ENCODE peak calls at places on chromosomes 16 and 17, in seven cellular contexts. S is GM12878; T is pancreas; D is CD8-positive, alpha-beta T cell; Y is HCT116; P is left lung; F is H9. G is an unnamed sample. For H3K4me1, the result is how much of the 10 kb centered on the place peaks cover.

GRCh38 chr16:70800306-70800705 is 652 bp downstream of the VAC14 start:
- DNase-seq in S (no peak), T (no peak), D (no peak), Y (no peak), P (no peak), F (no peak), G (no peak)

GRCh38 chr16:56547949-56548567 is 16.8 kb upstream of the MT4 start:
- DNase-seq in S (no peak), T (no peak), D (no peak), Y (no peak), P (no peak), F (no peak), G (no peak)

GRCh38 chr16:2817496-2818277 is 650 bp downstream of the PRSS21 start:
- DNase-seq in S (no peak), T (no peak), D (no peak), Y (no peak), P (no peak), F (no peak), G (no peak)

GRCh38 chr17:42520540-42520951 is 15.5 kb upstream of the NAGLU start:
- DNase-seq in S (no peak), T (no peak), D (peak), Y (no peak), P (no peak), F (peak), G (no peak)

GRCh38 chr16:6704306-6704705 is 628.3 kb upstream of the RBFOX1 start:
- DNase-seq in S (no peak), T (no peak), D (no peak), Y (no peak), P (no peak), F (no peak), G (no peak)

GRCh38 chr16:89005201-89006035 is 28.4 kb upstream of the CBFA2T3 start:
- DNase-seq in S (no peak), T (peak), D (no peak), Y (no peak), P (no peak), F (no peak), G (no peak)

GRCh38 chr16:85888405-85889331 is 10.3 kb upstream of the IRF8 start:
- DNase-seq in S (peak), T (no peak), D (peak), Y (no peak), P (no peak), F (peak), G (no peak)

GRCh38 chr17:40139566-40140058 is 725 bp upstream of the CASC3 start:
- DNase-seq in S (no peak), T (no peak), D (no peak), Y (no peak), P (no peak), F (peak), G (no peak)

GRCh38 chr16:77724174-77724573 is 1.9 kb downstream of the NUDT7 start:
- DNase-seq in S (no peak), T (no peak), D (no peak), Y (no peak), P (no peak), F (no peak), G (no peak)

GRCh38 chr16:47779201-47780016 is 318.3 kb downstream of the PHKB start:
- DNase-seq in S (peak), T (no peak), D (no peak), Y (no peak), P (no peak), F (no peak), G (no peak)

GRCh38 chr17:67491009-67491677 is 114.1 kb downstream of the PITPNC1 start:
- DNase-seq in S (no peak), T (peak), D (peak), Y (peak), P (peak), F (peak), G (no peak)

GRCh38 chr17:74542166-74542565 is 3.7 kb downstream of the CD300C start:
- DNase-seq in S (no peak), T (no peak), D (no peak), Y (no peak), P (peak), F (no peak), G (no peak)

GRCh38 chr16:72371307-72372081 is 199.5 kb upstream of the PMFBP1 start:
- DNase-seq in S (no peak), T (no peak), D (no peak), Y (peak), P (peak), F (peak), G (no peak)

GRCh38 chr17:4576729-4577322 is 7.5 kb upstream of the SMTNL2 start:
- DNase-seq in S (no peak), T (peak), D (no peak), Y (no peak), P (no peak), F (peak), G (no peak)

GRCh38 chr17:15945493-15946209 is 721 bp downstream of the ADORA2B start:
- DNase-seq in S (no peak), T (peak), D (no peak), Y (no peak), P (no peak), F (no peak), G (no peak)

GRCh38 chr17:67836205-67836987 is 11.1 kb downstream of the BPTF start:
- DNase-seq in S (no peak), T (no peak), D (no peak), Y (no peak), P (no peak), F (no peak), G (no peak)

GRCh38 chr17:74274060-74274702 is at the start of gene DNAI2:
- DNase-seq in S (no peak), T (no peak), D (peak), Y (no peak), P (no peak), F (peak), G (no peak)

GRCh38 chr16:11253995-11254912 is 1.8 kb downstream of the SOCS1 start:
- DNase-seq in S (no peak), T (no peak), D (no peak), Y (no peak), P (peak), F (no peak), G (no peak)

GRCh38 chr16:70324998-70325765 is 21.5 kb upstream of the DDX19A start:
- DNase-seq in S (no peak), T (no peak), D (no peak), Y (no peak), P (no peak), F (no peak), G (no peak)

GRCh38 chr16:28192811-28193529 is 18.8 kb downstream of the XPO6 start:
- DNase-seq in S (no peak), T (no peak), D (peak), Y (no peak), P (no peak), F (no peak), G (no peak)

GRCh38 chr17:6343736-6344135 is 91.2 kb downstream of the AIPL1 start:
- DNase-seq in S (no peak), T (no peak), D (no peak), Y (no peak), P (no peak), F (no peak), G (no peak)

GRCh38 chr17:9475259-9475658 is 100.4 kb downstream of the STX8 start:
- DNase-seq in S (no peak), T (no peak), D (no peak), Y (no peak), P (no peak), F (no peak), G (no peak)

GRCh38 chr16:54946909-54947308 is 16.2 kb downstream of the IRX5 start:
- DNase-seq in S (no peak), T (no peak), D (no peak), Y (no peak), P (no peak), F (no peak), G (no peak)

GRCh38 chr17:6066183-6066948 is 3.8 kb upstream of the WSCD1 start:
- DNase-seq in S (no peak), T (no peak), D (no peak), Y (no peak), P (no peak), F (no peak), G (no peak)

GRCh38 chr16:75058815-75059214 is 57.8 kb downstream of the LDHD start:
- DNase-seq in S (no peak), T (no peak), D (no peak), Y (no peak), P (no peak), F (no peak), G (no peak)

DNA sequence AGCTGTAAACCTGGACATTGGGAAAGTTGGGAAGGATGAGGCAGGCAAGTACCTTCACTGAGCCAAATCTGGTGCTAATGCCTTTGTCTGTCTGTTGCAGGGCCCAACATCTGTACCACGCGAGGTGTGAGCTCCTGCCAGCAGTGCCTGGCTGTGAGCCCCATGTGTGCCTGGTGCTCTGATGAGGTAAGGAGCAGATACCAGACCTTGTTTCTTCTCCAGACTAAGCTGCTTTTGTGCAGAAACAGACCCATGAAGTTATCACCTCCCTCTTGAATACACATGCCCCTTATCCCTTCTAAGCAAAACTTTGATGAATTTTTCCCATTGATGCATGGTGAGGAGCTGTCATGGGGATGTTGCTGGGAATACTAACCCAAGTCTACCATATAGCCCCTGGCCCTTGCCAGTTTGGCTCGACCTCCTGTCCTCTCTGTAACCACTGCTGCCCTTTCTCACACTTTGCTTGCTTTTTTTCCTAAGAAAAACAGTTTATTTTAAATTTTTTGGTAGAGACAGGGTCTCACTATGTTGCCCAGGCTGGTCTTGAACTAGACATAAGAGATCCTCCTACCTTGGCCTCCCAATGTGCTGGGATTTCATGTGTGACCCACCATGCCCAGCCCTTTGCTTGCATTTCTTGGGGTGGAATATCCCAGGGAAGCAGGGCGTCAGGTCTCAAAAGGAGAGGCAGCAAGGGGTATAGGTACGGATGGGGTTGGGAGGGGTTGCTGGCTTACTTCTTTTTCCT is 20.9 kb downstream of the ITGB3 start:
- DNase-seq in S (no peak), T (no peak), D (no peak), Y (no peak), P (no peak), F (no peak), G (no peak)
- H3K4me1 ChIP-seq in S (under half), T (under half), D (under half), Y (under half), P (under half), F (under half), G (under half)

GRCh38 chr17:76671123-76671911 is 27.8 kb upstream of the ST6GALNAC1 start:
- DNase-seq in S (peak), T (peak), D (peak), Y (peak), P (peak), F (peak), G (peak)

GRCh38 chr17:76670708-76671122 is 27.2 kb upstream of the ST6GALNAC1 start:
- DNase-seq in S (no peak), T (no peak), D (no peak), Y (no peak), P (no peak), F (no peak), G (no peak)

GRCh38 chr17:76667356-76667755 is 23.8 kb upstream of the ST6GALNAC1 start:
- DNase-seq in S (no peak), T (no peak), D (no peak), Y (no peak), P (no peak), F (no peak), G (no peak)

GRCh38 chr17:76670020-76670707 is 26.6 kb upstream of the ST6GALNAC1 start:
- DNase-seq in S (no peak), T (no peak), D (no peak), Y (no peak), P (no peak), F (no peak), G (no peak)

DNA sequence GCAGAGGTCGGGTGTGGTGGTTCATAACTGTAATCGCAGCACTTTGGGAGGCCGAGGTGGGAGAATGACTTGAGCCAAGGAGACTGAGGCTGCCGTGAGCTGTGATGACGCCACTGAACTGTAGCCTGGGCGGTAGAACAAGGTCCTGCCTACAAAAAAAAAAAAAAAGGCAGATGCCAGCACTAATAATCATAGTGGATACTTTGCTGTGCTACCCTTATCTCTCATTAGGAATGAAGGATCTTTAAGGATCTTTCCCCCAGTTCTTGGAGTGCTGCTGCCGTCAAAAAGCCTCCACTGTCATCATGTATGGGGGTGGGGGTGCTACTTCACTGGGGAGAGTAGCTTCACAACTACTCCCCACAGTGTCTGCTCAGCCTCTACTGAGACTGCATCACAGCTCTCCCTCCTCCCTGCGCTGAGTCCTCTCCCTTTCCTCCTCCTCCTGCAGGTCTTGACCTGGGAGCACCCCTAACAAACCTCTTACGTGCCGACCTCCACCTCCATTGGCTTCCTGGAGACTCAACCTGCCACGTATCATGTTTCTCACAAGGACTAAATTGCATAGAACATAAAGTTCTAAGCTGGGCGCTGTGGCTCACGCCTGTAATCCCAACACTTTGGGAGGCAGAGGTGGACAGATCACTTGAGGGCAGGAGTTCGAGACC is 24.4 kb upstream of the ST6GALNAC1 start:
- DNase-seq in S (no peak), T (no peak), D (no peak), Y (no peak), P (no peak), F (no peak), G (no peak)
- H3K27ac ChIP-seq in S (no peak), T (no peak), D (no peak), Y (no peak), P (no peak), F (no peak), G (peak)

DNA sequence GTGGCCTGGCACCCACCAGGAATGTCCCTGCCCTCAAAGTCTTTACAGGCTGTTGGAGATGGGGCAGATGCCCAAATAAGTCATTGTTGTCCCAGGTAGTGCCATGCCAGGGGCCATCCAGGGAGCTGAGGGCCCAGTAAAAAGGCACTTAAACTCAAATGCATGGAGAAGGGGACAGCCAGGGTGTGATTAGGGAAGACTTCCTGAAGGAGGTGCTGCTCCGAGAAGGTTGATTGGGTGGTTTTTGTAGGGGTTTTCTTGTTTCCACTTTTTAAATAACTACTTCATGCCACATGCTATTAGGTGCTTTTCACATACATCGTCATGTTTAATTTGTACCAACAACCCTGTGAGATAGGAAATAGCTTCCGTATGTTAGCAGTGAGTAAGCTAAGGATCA is 66.9 kb downstream of the RAI1 start:
- DNase-seq in S (no peak), T (no peak), D (no peak), Y (no peak), P (no peak), F (no peak), G (no peak)
- TF ChIP-seq CTCF in S (no peak), T (no peak), D (no peak), Y (no peak), P (no peak), F (peak), G (no peak)

GRCh38 chr17:27488263-27488662 is 32.0 kb downstream of the KSR1 start:
- DNase-seq in S (no peak), T (no peak), D (no peak), Y (no peak), P (no peak), F (no peak), G (no peak)
- H3K4me1 ChIP-seq in S (under half), T (under half), D (under half), Y (under half), P (half or more), F (under half), G (under half)

GRCh38 chr16:52436646-52437645 is 110.0 kb downstream of the TOX3 start:
- DNase-seq in S (no peak), T (no peak), D (no peak), Y (no peak), P (no peak), F (no peak), G (no peak)
- H3K27ac ChIP-seq in S (no peak), T (no peak), D (no peak), Y (no peak), P (no peak), F (no peak), G (no peak)

GRCh38 chr17:7825206-7825980 is 8.6 kb upstream of the KDM6B start:
- DNase-seq in S (no peak), T (no peak), D (no peak), Y (no peak), P (no peak), F (peak), G (no peak)
- TF ChIP-seq CTCF in S (no peak), T (no peak), D (peak), Y (no peak), P (no peak), F (peak), G (no peak)

GRCh38 chr17:35079547-35079946 is 16.0 kb upstream of the RFFL start:
- DNase-seq in S (no peak), T (no peak), D (no peak), Y (no peak), P (no peak), F (no peak), G (no peak)
- H3K4me1 ChIP-seq in S (under half), T (under half), D (under half), Y (half or more), P (half or more), F (under half), G (under half)

GRCh38 chr17:45091778-45092425 is 30.8 kb downstream of the NMT1 start:
- DNase-seq in S (no peak), T (no peak), D (no peak), Y (no peak), P (no peak), F (no peak), G (no peak)
- H3K27ac ChIP-seq in S (no peak), T (peak), D (no peak), Y (peak), P (peak), F (no peak), G (peak)

GRCh38 chr16:84370723-84371552 is 2.6 kb downstream of the ATP2C2 start:
- DNase-seq in S (no peak), T (no peak), D (no peak), Y (no peak), P (no peak), F (no peak), G (no peak)
- TF ChIP-seq CTCF in S (no peak), T (no peak), D (no peak), Y (no peak), P (no peak), F (no peak), G (no peak)

G was measured in esophagus squamous epithelium.